ENCODE peak calls at places on chromosomes 12 and 14, in seven cellular contexts. U, O, W, X, B, H and N are unnamed samples.

GRCh38 chr12:108856428-108857157 is 790 bp downstream of the SSH1 start:
- DNase-seq in U (peak; percentile 59), O (no peak), W (peak; percentile 25), X (no peak), B (no peak), H (no peak), N (peak; percentile 51)

GRCh38 chr12:6312529-6313325 is 2.2 kb downstream of the PLEKHG6 start:
- DNase-seq in U (no peak), O (peak; percentile 94), W (no peak), X (no peak), B (no peak), H (no peak), N (no peak)

GRCh38 chr12:87807127-87807526 is 222.1 kb downstream of the C12orf50 start:
- DNase-seq in U (no peak), O (no peak), W (no peak), X (no peak), B (no peak), H (no peak), N (no peak)

GRCh38 chr14:101958418-101959185 is 5.8 kb upstream of the DYNC1H1 start:
- DNase-seq in U (no peak), O (no peak), W (no peak), X (no peak), B (no peak), H (no peak), N (no peak)

GRCh38 chr14:68734231-68734732 is 58.6 kb downstream of the ZFP36L1 start:
- DNase-seq in U (no peak), O (peak; percentile 48), W (no peak), X (no peak), B (no peak), H (no peak), N (no peak)

GRCh38 chr12:93061414-93062099 is 132.5 kb upstream of the EEA1 start:
- DNase-seq in U (no peak), O (no peak), W (no peak), X (no peak), B (no peak), H (no peak), N (no peak)

GRCh38 chr12:34599530-34600513 is 577.5 kb downstream of the ALG10 start:
- DNase-seq in U (no peak), O (no peak), W (no peak), X (no peak), B (no peak), H (no peak), N (peak; percentile 0)

GRCh38 chr12:52667509-52667908 is 12.7 kb downstream of the KRT1 start:
- DNase-seq in U (no peak), O (no peak), W (no peak), X (no peak), B (no peak), H (no peak), N (no peak)

GRCh38 chr14:92924247-92924646 is 1.3 kb downstream of the CHGA start:
- DNase-seq in U (no peak), O (no peak), W (no peak), X (no peak), B (no peak), H (no peak), N (no peak)

GRCh38 chr14:34853041-34853440 is 22.1 kb downstream of the BAZ1A start:
- DNase-seq in U (no peak), O (no peak), W (no peak), X (no peak), B (no peak), H (no peak), N (no peak)

GRCh38 chr14:20794644-20795369 is 7.8 kb downstream of the RNASE1 start:
- DNase-seq in U (no peak), O (no peak), W (no peak), X (no peak), B (no peak), H (no peak), N (no peak)

GRCh38 chr12:67355428-67356385 is 86.5 kb downstream of the CAND1 start:
- DNase-seq in U (peak; percentile 52), O (peak; percentile 16), W (peak; percentile 42), X (peak; percentile 18), B (peak; percentile 17), H (peak; percentile 34), N (peak; percentile 40)

GRCh38 chr12:114858388-114859146 is 174.6 kb upstream of the TBX3 start:
- DNase-seq in U (no peak), O (no peak), W (peak; percentile 43), X (no peak), B (no peak), H (peak; percentile 21), N (no peak)

GRCh38 chr12:79945455-79945854 is 10.6 kb upstream of the PPP1R12A start:
- DNase-seq in U (no peak), O (no peak), W (no peak), X (no peak), B (no peak), H (no peak), N (no peak)

GRCh38 chr14:93231129-93231979 is 24.3 kb downstream of the UBR7 start:
- DNase-seq in U (no peak), O (no peak), W (no peak), X (no peak), B (no peak), H (no peak), N (peak; percentile 95)

GRCh38 chr12:27915536-27915935 is 57.0 kb downstream of the PTHLH start:
- DNase-seq in U (no peak), O (no peak), W (no peak), X (no peak), B (no peak), H (no peak), N (no peak)

GRCh38 chr14:76673261-76673660 is 88.0 kb upstream of the VASH1 start:
- DNase-seq in U (no peak), O (no peak), W (no peak), X (no peak), B (no peak), H (no peak), N (no peak)

GRCh38 chr12:989751-990278 is 1.2 kb upstream of the ERC1 start:
- DNase-seq in U (peak; percentile 53), O (no peak), W (peak; percentile 66), X (no peak), B (no peak), H (no peak), N (peak; percentile 73)

GRCh38 chr12:86660488-86661171 is 404.4 kb upstream of the MGAT4C start:
- DNase-seq in U (no peak), O (no peak), W (no peak), X (peak; percentile 72), B (no peak), H (peak; percentile 64), N (no peak)

GRCh38 chr12:64522316-64522715 is 70.4 kb downstream of the TBK1 start:
- DNase-seq in U (no peak), O (no peak), W (no peak), X (no peak), B (no peak), H (no peak), N (no peak)

GRCh38 chr12:56299308-56299852 is 750 bp downstream of the CS start:
- DNase-seq in U (peak; percentile 58), O (no peak), W (no peak), X (no peak), B (no peak), H (no peak), N (no peak)

GRCh38 chr12:50636505-50636904 is 127.4 kb upstream of the ATF1 start:
- DNase-seq in U (no peak), O (no peak), W (no peak), X (no peak), B (no peak), H (no peak), N (no peak)

GRCh38 chr12:109606261-109607028 is 32.9 kb downstream of the MVK start:
- DNase-seq in U (no peak), O (no peak), W (peak; percentile 66), X (no peak), B (no peak), H (no peak), N (peak; percentile 89)

GRCh38 chr14:75292016-75292646 is 13.5 kb downstream of the FOS start:
- DNase-seq in U (no peak), O (no peak), W (no peak), X (no peak), B (no peak), H (no peak), N (no peak)
- H3K27ac ChIP-seq in U (no peak overlapping the region), O (no peak overlapping the region), W (no peak overlapping the region), X (no peak overlapping the region), B (no peak overlapping the region), H (no peak overlapping the region), N (no peak overlapping the region)

GRCh38 chr12:77993658-77994057 is 163.0 kb downstream of the NAV3 start:
- DNase-seq in U (no peak), O (no peak), W (no peak), X (no peak), B (no peak), H (no peak), N (no peak)

GRCh38 chr12:77998236-77998786 is 167.6 kb downstream of the NAV3 start:
- DNase-seq in U (no peak), O (no peak), W (no peak), X (no peak), B (no peak), H (no peak), N (no peak)

GRCh38 chr12:77996670-77997069 is 166.0 kb downstream of the NAV3 start:
- DNase-seq in U (no peak), O (no peak), W (no peak), X (no peak), B (no peak), H (no peak), N (no peak)

GRCh38 chr12:77992760-77993159 is 162.1 kb downstream of the NAV3 start:
- DNase-seq in U (no peak), O (no peak), W (no peak), X (no peak), B (no peak), H (no peak), N (no peak)

DNA sequence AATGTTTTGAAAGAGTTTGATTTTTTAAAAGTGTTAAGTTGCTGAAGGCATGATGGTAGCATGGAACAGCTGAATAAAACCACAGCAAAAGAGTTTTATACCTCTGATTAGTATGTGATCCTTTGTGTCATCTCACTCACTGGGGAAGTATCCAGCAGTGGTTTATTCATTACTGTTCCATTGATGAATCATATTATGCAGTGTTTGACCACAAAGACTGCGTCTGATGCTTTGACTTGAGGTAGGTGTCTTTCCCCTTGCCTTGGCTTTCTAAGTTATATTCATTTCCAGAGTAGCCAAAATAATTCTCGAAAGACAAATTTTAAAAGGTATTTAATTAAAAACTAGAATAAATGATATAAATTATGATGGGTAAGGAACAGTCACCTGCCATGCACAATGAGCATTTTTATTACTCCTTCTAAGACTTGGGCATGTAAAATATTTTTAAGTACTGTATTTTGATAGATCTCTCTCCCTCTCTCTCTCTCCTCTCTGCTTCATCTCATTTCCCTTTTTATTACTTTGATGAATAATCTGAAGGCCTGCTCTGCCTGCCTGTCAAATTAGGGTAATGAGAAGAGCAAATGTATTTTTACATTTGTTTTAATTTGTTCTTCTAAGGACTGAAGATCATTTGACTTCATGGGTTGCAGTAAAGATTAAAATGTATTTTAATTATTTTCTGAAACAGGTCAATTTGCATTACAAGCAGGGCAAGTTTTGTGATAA is 164.9 kb downstream of the NAV3 start:
- DNase-seq in U (no peak), O (peak; percentile 32), W (no peak), X (peak; percentile 27), B (no peak), H (peak; percentile 60), N (no peak)
- TF ChIP-seq SIN3A in U (no peak), O (no peak), W (no peak), X (no peak), B (no peak), H (no peak), N (no peak)

GRCh38 chr12:57864382-57864781 is 17.9 kb upstream of the CTDSP2 start:
- DNase-seq in U (no peak), O (no peak), W (no peak), X (no peak), B (no peak), H (no peak), N (peak; percentile 69)
- H3K27ac ChIP-seq in U (no peak overlapping the region), O (no peak overlapping the region), W (no peak overlapping the region), X (peak overlapping the region; percentile 94), B (no peak overlapping the region), H (peak overlapping the region; percentile 76), N (peak overlapping the region; percentile 62)

GRCh38 chr14:103657466-103657865 is 28.5 kb downstream of the KLC1 start:
- DNase-seq in U (no peak), O (no peak), W (no peak), X (no peak), B (no peak), H (no peak), N (no peak)
- TF ChIP-seq SIN3A in U (no peak), O (no peak), W (no peak), X (no peak), B (no peak), H (no peak), N (no peak)